ENCODE peak calls at places on chromosomes 5 and 9, in seven cellular contexts. One of them, this sample, is unnamed.

GRCh38 chr5:411728-412127 is 31.2 kb upstream of the EXOC3 start:
- DNase-seq in aorta: peak; percentile 47
- DNase-seq in left ventricle myocardium inferior: no peak
- DNase-seq in cardiac muscle cell: no peak
- DNase-seq in MM.1S: no peak
- DNase-seq in K562: no peak
- DNase-seq in upper lobe of left lung: peak; percentile 37
- DNase-seq in this sample: no peak

GRCh38 chr9:89555016-89555415 is 49.8 kb upstream of the GADD45G start:
- DNase-seq in left ventricle myocardium inferior: no peak
- DNase-seq in aorta: no peak
- DNase-seq in K562: no peak
- DNase-seq in MM.1S: no peak
- DNase-seq in cardiac muscle cell: no peak
- DNase-seq in upper lobe of left lung: no peak
- DNase-seq in this sample: no peak

GRCh38 chr5:168430303-168430702 is 56.0 kb upstream of the RARS1 start:
- DNase-seq in left ventricle myocardium inferior: no peak
- DNase-seq in K562: no peak
- DNase-seq in cardiac muscle cell: no peak
- DNase-seq in upper lobe of left lung: no peak
- DNase-seq in aorta: no peak
- DNase-seq in MM.1S: no peak
- DNase-seq in this sample: no peak

GRCh38 chr5:68195137-68195536 is 20.4 kb upstream of the PIK3R1 start:
- DNase-seq in MM.1S: no peak
- DNase-seq in upper lobe of left lung: no peak
- DNase-seq in K562: no peak
- DNase-seq in cardiac muscle cell: no peak
- DNase-seq in aorta: no peak
- DNase-seq in left ventricle myocardium inferior: no peak
- DNase-seq in this sample: no peak

GRCh38 chr5:112267231-112267630 is 151.8 kb downstream of the EPB41L4A start:
- DNase-seq in MM.1S: no peak
- DNase-seq in left ventricle myocardium inferior: no peak
- DNase-seq in K562: no peak
- DNase-seq in cardiac muscle cell: no peak
- DNase-seq in aorta: no peak
- DNase-seq in upper lobe of left lung: no peak
- DNase-seq in this sample: no peak

GRCh38 chr5:117295941-117296340 is 721.3 kb upstream of the SEMA6A start:
- DNase-seq in MM.1S: no peak
- DNase-seq in aorta: no peak
- DNase-seq in cardiac muscle cell: no peak
- DNase-seq in left ventricle myocardium inferior: no peak
- DNase-seq in upper lobe of left lung: no peak
- DNase-seq in K562: no peak
- DNase-seq in this sample: no peak

GRCh38 chr9:129494113-129494789 is 126.7 kb downstream of the C9orf50 start:
- DNase-seq in MM.1S: no peak
- DNase-seq in K562: no peak
- DNase-seq in aorta: no peak
- DNase-seq in left ventricle myocardium inferior: no peak
- DNase-seq in cardiac muscle cell: no peak
- DNase-seq in upper lobe of left lung: no peak
- DNase-seq in this sample: no peak

GRCh38 chr5:169701910-169702451 is 64.9 kb downstream of the DOCK2 start:
- DNase-seq in left ventricle myocardium inferior: no peak
- DNase-seq in K562: no peak
- DNase-seq in aorta: no peak
- DNase-seq in MM.1S: no peak
- DNase-seq in upper lobe of left lung: no peak
- DNase-seq in cardiac muscle cell: peak; percentile 70
- DNase-seq in this sample: no peak

GRCh38 chr9:68708089-68708488 is 3.0 kb downstream of the PIP5K1B start:
- DNase-seq in K562: no peak
- DNase-seq in upper lobe of left lung: no peak
- DNase-seq in cardiac muscle cell: no peak
- DNase-seq in MM.1S: no peak
- DNase-seq in aorta: no peak
- DNase-seq in left ventricle myocardium inferior: no peak
- DNase-seq in this sample: no peak

GRCh38 chr5:38445374-38446028 is 110.9 kb downstream of the LIFR start:
- DNase-seq in left ventricle myocardium inferior: peak; percentile 45
- DNase-seq in aorta: peak; percentile 88
- DNase-seq in upper lobe of left lung: peak; percentile 76
- DNase-seq in cardiac muscle cell: no peak
- DNase-seq in MM.1S: no peak
- DNase-seq in K562: no peak
- DNase-seq in this sample: no peak

DNA sequence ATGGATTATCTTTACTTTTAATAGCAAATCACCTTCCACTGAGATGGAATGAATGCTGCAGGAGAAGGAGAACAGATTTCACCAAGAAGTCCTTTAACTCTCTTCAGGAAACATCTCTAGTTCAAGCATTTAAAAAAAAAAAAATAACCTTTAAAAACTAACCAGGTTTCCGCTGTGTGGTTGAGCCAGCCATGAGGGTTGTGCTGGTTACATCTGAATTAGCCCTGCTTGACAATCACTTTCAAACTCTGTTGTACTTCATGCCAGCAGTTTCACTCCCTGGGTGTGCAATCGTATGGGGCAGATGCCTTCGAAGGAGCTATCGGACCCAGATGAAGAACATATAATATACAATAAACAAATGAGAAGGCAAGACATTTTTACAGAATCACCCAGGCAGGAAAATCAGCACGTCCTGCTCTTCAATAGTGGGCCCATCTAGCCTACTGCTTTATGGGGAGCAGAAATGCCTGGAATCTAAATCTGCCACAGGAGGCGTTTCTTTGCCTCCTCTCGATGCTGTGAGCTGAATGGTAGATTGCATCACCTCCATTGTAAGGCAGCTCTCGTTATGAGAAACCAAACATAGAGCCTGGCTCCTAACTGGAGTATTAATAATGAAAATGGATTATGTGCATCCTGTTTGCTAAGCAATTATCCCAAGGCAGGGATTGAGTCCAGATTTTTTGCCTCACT is 143.5 kb upstream of the SMARCA2 start:
- DNase-seq in K562: no peak
- DNase-seq in cardiac muscle cell: peak; percentile 5
- DNase-seq in left ventricle myocardium inferior: no peak
- DNase-seq in aorta: no peak
- DNase-seq in MM.1S: peak; percentile 40
- DNase-seq in upper lobe of left lung: no peak
- DNase-seq in this sample: no peak
- H3K4me3 ChIP-seq in K562: no peak overlapping the region
- H3K4me3 ChIP-seq in cardiac muscle cell: no peak overlapping the region
- H3K4me3 ChIP-seq in left ventricle myocardium inferior: no peak overlapping the region
- H3K4me3 ChIP-seq in aorta: no peak overlapping the region
- H3K4me3 ChIP-seq in MM.1S: no peak overlapping the region
- H3K4me3 ChIP-seq in upper lobe of left lung: no peak overlapping the region
- H3K4me3 ChIP-seq in this sample: no peak overlapping the region

GRCh38 chr5:92909545-92909962 is 671.5 kb downstream of the NR2F1-AS1 start:
- DNase-seq in upper lobe of left lung: no peak
- DNase-seq in MM.1S: no peak
- DNase-seq in left ventricle myocardium inferior: no peak
- DNase-seq in K562: no peak
- DNase-seq in aorta: no peak
- DNase-seq in cardiac muscle cell: peak; percentile 57
- DNase-seq in this sample: no peak
- H3K4me3 ChIP-seq in upper lobe of left lung: no peak overlapping the region
- H3K4me3 ChIP-seq in MM.1S: no peak overlapping the region
- H3K4me3 ChIP-seq in left ventricle myocardium inferior: no peak overlapping the region
- H3K4me3 ChIP-seq in K562: no peak overlapping the region
- H3K4me3 ChIP-seq in aorta: no peak overlapping the region
- H3K4me3 ChIP-seq in cardiac muscle cell: no peak overlapping the region
- H3K4me3 ChIP-seq in this sample: no peak overlapping the region

GRCh38 chr5:125409496-125410351 is 663.3 kb upstream of the ZNF608 start:
- DNase-seq in cardiac muscle cell: peak; percentile 57
- DNase-seq in left ventricle myocardium inferior: no peak
- DNase-seq in MM.1S: no peak
- DNase-seq in upper lobe of left lung: no peak
- DNase-seq in aorta: no peak
- DNase-seq in K562: no peak
- DNase-seq in this sample: peak; percentile 59

GRCh38 chr5:125410501-125411162 is 664.2 kb upstream of the ZNF608 start:
- DNase-seq in upper lobe of left lung: no peak
- DNase-seq in left ventricle myocardium inferior: no peak
- DNase-seq in MM.1S: no peak
- DNase-seq in aorta: no peak
- DNase-seq in cardiac muscle cell: no peak
- DNase-seq in K562: no peak
- DNase-seq in this sample: peak; percentile 24

GRCh38 chr5:125412051-125412560 is 665.7 kb upstream of the ZNF608 start:
- DNase-seq in aorta: no peak
- DNase-seq in cardiac muscle cell: peak; percentile 44
- DNase-seq in left ventricle myocardium inferior: no peak
- DNase-seq in upper lobe of left lung: no peak
- DNase-seq in MM.1S: peak; percentile 41
- DNase-seq in K562: no peak
- DNase-seq in this sample: peak; percentile 25

GRCh38 chr5:125412561-125413535 is 666.4 kb upstream of the ZNF608 start:
- DNase-seq in MM.1S: no peak
- DNase-seq in cardiac muscle cell: peak; percentile 80
- DNase-seq in upper lobe of left lung: peak; percentile 83
- DNase-seq in left ventricle myocardium inferior: peak; percentile 61
- DNase-seq in K562: no peak
- DNase-seq in aorta: peak; percentile 79
- DNase-seq in this sample: peak; percentile 97

GRCh38 chr5:125411163-125412050 is 665.0 kb upstream of the ZNF608 start:
- DNase-seq in left ventricle myocardium inferior: no peak
- DNase-seq in upper lobe of left lung: no peak
- DNase-seq in cardiac muscle cell: peak; percentile 61
- DNase-seq in MM.1S: peak; percentile 80
- DNase-seq in aorta: no peak
- DNase-seq in K562: no peak
- DNase-seq in this sample: peak; percentile 43
- H3K4me3 ChIP-seq in left ventricle myocardium inferior: peak overlapping the region; percentile 38
- H3K4me3 ChIP-seq in upper lobe of left lung: no peak overlapping the region
- H3K4me3 ChIP-seq in cardiac muscle cell: no peak overlapping the region
- H3K4me3 ChIP-seq in MM.1S: peak overlapping the region; percentile 51
- H3K4me3 ChIP-seq in aorta: peak overlapping the region; percentile 53
- H3K4me3 ChIP-seq in K562: no peak overlapping the region
- H3K4me3 ChIP-seq in this sample: peak overlapping the region; percentile 12

DNA sequence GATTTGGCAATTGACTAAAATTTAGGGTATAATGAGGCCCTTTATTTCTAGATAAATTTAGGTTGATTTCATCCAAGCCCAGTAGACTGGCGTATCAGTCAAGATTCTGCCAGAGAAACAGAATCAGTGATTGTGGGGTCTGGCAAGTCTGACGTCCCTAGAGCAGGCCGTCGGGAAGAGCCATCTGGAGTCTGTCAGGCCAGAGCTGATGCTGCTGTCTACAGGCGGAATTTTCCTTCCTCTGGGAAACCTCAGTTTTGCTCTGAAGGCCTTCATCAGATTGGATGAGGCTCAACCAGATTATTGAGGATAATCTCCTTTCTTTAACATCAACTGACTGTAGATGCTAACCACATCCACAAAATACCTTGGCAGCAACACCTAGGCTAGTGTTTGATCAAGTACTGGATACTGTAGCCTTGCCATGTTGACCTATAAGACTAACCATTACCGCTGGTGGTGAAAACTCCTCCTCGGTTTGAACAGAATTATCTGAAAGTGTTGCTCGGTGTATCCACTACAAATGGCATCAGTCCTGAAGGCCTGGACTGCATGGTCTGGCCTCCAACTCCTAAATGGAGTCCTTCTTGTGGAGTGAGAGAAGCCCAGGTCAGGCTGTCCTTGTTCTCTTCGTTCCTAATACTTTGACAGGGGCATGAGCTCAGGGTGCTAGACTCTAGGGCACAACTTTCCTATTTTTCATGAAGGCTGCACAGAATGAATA is 83.2 kb upstream of the ANKH start:
- DNase-seq in MM.1S: no peak
- DNase-seq in aorta: no peak
- DNase-seq in cardiac muscle cell: peak; percentile 71
- DNase-seq in left ventricle myocardium inferior: peak; percentile 38
- DNase-seq in K562: no peak
- DNase-seq in upper lobe of left lung: no peak
- DNase-seq in this sample: no peak
- H3K4me3 ChIP-seq in MM.1S: no peak overlapping the region
- H3K4me3 ChIP-seq in aorta: no peak overlapping the region
- H3K4me3 ChIP-seq in cardiac muscle cell: no peak overlapping the region
- H3K4me3 ChIP-seq in left ventricle myocardium inferior: no peak overlapping the region
- H3K4me3 ChIP-seq in K562: no peak overlapping the region
- H3K4me3 ChIP-seq in upper lobe of left lung: no peak overlapping the region
- H3K4me3 ChIP-seq in this sample: no peak overlapping the region

GRCh38 chr5:172294831-172295230 is 11.3 kb upstream of the UBTD2 start:
- DNase-seq in cardiac muscle cell: no peak
- DNase-seq in aorta: no peak
- DNase-seq in upper lobe of left lung: no peak
- DNase-seq in left ventricle myocardium inferior: no peak
- DNase-seq in MM.1S: no peak
- DNase-seq in K562: no peak
- DNase-seq in this sample: no peak

GRCh38 chr5:172288465-172288864 is 4.9 kb upstream of the UBTD2 start:
- DNase-seq in left ventricle myocardium inferior: no peak
- DNase-seq in aorta: no peak
- DNase-seq in K562: no peak
- DNase-seq in MM.1S: no peak
- DNase-seq in cardiac muscle cell: no peak
- DNase-seq in upper lobe of left lung: no peak
- DNase-seq in this sample: no peak

GRCh38 chr5:172293745-172294342 is 10.3 kb upstream of the UBTD2 start:
- DNase-seq in upper lobe of left lung: no peak
- DNase-seq in MM.1S: no peak
- DNase-seq in left ventricle myocardium inferior: no peak
- DNase-seq in aorta: no peak
- DNase-seq in K562: no peak
- DNase-seq in cardiac muscle cell: no peak
- DNase-seq in this sample: no peak

GRCh38 chr5:172293054-172293744 is 9.6 kb upstream of the UBTD2 start:
- DNase-seq in left ventricle myocardium inferior: peak; percentile 38
- DNase-seq in MM.1S: peak; percentile 76
- DNase-seq in K562: peak; percentile 19
- DNase-seq in aorta: no peak
- DNase-seq in cardiac muscle cell: peak; percentile 89
- DNase-seq in upper lobe of left lung: no peak
- DNase-seq in this sample: no peak
- H3K4me3 ChIP-seq in left ventricle myocardium inferior: no peak overlapping the region
- H3K4me3 ChIP-seq in MM.1S: no peak overlapping the region
- H3K4me3 ChIP-seq in K562: no peak overlapping the region
- H3K4me3 ChIP-seq in aorta: no peak overlapping the region
- H3K4me3 ChIP-seq in cardiac muscle cell: no peak overlapping the region
- H3K4me3 ChIP-seq in upper lobe of left lung: no peak overlapping the region
- H3K4me3 ChIP-seq in this sample: no peak overlapping the region

GRCh38 chr5:92917044-92917443 is 664.0 kb downstream of the NR2F1-AS1 start:
- DNase-seq in upper lobe of left lung: no peak
- DNase-seq in K562: no peak
- DNase-seq in left ventricle myocardium inferior: no peak
- DNase-seq in cardiac muscle cell: no peak
- DNase-seq in aorta: no peak
- DNase-seq in MM.1S: no peak
- DNase-seq in this sample: no peak
- H3K4me3 ChIP-seq in upper lobe of left lung: no peak overlapping the region
- H3K4me3 ChIP-seq in K562: no peak overlapping the region
- H3K4me3 ChIP-seq in left ventricle myocardium inferior: no peak overlapping the region
- H3K4me3 ChIP-seq in cardiac muscle cell: no peak overlapping the region
- H3K4me3 ChIP-seq in aorta: no peak overlapping the region
- H3K4me3 ChIP-seq in MM.1S: no peak overlapping the region
- H3K4me3 ChIP-seq in this sample: no peak overlapping the region